ENCODE peak calls at places on chromosomes 11 and 22, in five cellular contexts. E is fibroblast of lung, A is PC-9, U is lower leg skin, X is neural crest cell. T is an unnamed sample.

GRCh38 chr22:44316393-44317162 is 3.8 kb upstream of the SHISAL1 start:
- DNase-seq in E (peak), A (no peak), U (no peak), X (no peak), T (no peak)

GRCh38 chr22:30044369-30044768 is 35.9 kb upstream of the HORMAD2 start:
- DNase-seq in E (peak), A (peak), U (peak), X (no peak), T (no peak)

GRCh38 chr11:63779044-63779443 is 10.5 kb upstream of the ZFTA start:
- DNase-seq in E (peak), A (no peak), U (no peak), X (no peak), T (no peak)

GRCh38 chr11:619625-620050 is 3.9 kb upstream of the IRF7 start:
- DNase-seq in E (no peak), A (no peak), U (no peak), X (no peak), T (no peak)

GRCh38 chr11:71895961-71896360 is 17.7 kb downstream of the DEFB131B start:
- DNase-seq in E (no peak), A (no peak), U (no peak), X (no peak), T (no peak)

GRCh38 chr11:32562839-32563599 is 20.6 kb upstream of the EIF3M start:
- DNase-seq in E (peak), A (no peak), U (no peak), X (no peak), T (no peak)

GRCh38 chr22:46433318-46433717 is 97.8 kb downstream of the TRMU start:
- DNase-seq in E (no peak), A (no peak), U (no peak), X (no peak), T (no peak)

GRCh38 chr11:128903248-128904041 is 12.3 kb downstream of the KCNJ5 start:
- DNase-seq in E (peak), A (no peak), U (no peak), X (no peak), T (peak)

GRCh38 chr11:126491092-126491491 is 135.6 kb downstream of the ST3GAL4 start:
- DNase-seq in E (no peak), A (no peak), U (no peak), X (no peak), T (no peak)

GRCh38 chr11:73203790-73204189 is 14.3 kb upstream of the P2RY2 start:
- DNase-seq in E (no peak), A (no peak), U (peak), X (no peak), T (no peak)

GRCh38 chr11:102761646-102762238 is 18.7 kb downstream of the MMP10 start:
- DNase-seq in E (peak), A (no peak), U (no peak), X (no peak), T (no peak)

GRCh38 chr11:16505481-16505880 is 149.1 kb upstream of the SOX6 start:
- DNase-seq in E (no peak), A (no peak), U (no peak), X (no peak), T (no peak)

GRCh38 chr11:129457321-129457720 is 81.7 kb downstream of the BARX2 start:
- DNase-seq in E (no peak), A (peak), U (no peak), X (no peak), T (no peak)

GRCh38 chr11:120467627-120468026 is 43.9 kb upstream of the GRIK4 start:
- DNase-seq in E (peak), A (no peak), U (no peak), X (no peak), T (no peak)

GRCh38 chr22:25219211-25219689 is at the start of gene CRYBB2:
- DNase-seq in E (no peak), A (no peak), U (no peak), X (no peak), T (no peak)

GRCh38 chr11:107951105-107951504 is 22.9 kb downstream of the RAB39A start:
- DNase-seq in E (no peak), A (no peak), U (no peak), X (no peak), T (no peak)

GRCh38 chr11:8810331-8811301 is 100.4 kb upstream of the AKIP1 start:
- DNase-seq in E (peak), A (no peak), U (peak), X (peak), T (peak)

GRCh38 chr11:10902301-10902700 is 44.4 kb upstream of the ZBED5 start:
- DNase-seq in E (no peak), A (no peak), U (no peak), X (no peak), T (no peak)

GRCh38 chr22:27801616-27802388 is at the start of gene MN1:
- DNase-seq in E (peak), A (peak), U (no peak), X (peak), T (peak)

GRCh38 chr11:129637983-129638776 is 177.5 kb upstream of the TMEM45B start:
- DNase-seq in E (no peak), A (no peak), U (no peak), X (no peak), T (no peak)

GRCh38 chr22:31217890-31218287 is 5.8 kb downstream of the LIMK2 start:
- DNase-seq in E (no peak), A (no peak), U (no peak), X (no peak), T (no peak)

GRCh38 chr22:22884010-22884887 is 3.4 kb upstream of the IGLL5 start:
- DNase-seq in E (peak), A (peak), U (peak), X (peak), T (peak)

GRCh38 chr11:63564785-63565350 is 1.7 kb upstream of the PLAAT2 start:
- DNase-seq in E (no peak), A (peak), U (peak), X (no peak), T (no peak)

GRCh38 chr11:109590782-109591181 is 168.8 kb downstream of the C11orf87 start:
- DNase-seq in E (peak), A (no peak), U (no peak), X (no peak), T (no peak)

GRCh38 chr11:117817213-117818035 is 7.1 kb downstream of the FXYD2 start:
- DNase-seq in E (peak), A (peak), U (peak), X (peak), T (peak)

GRCh38 chr22:36776722-36777121 is 803 bp upstream of the IFT27 start:
- DNase-seq in E (no peak), A (no peak), U (no peak), X (no peak), T (no peak)

GRCh38 chr22:39311592-39312400 is 7.6 kb downstream of the RPL3 start:
- DNase-seq in E (no peak), A (no peak), U (no peak), X (no peak), T (no peak)

GRCh38 chr11:2423157-2424025 is 20.9 kb downstream of the TRPM5 start:
- DNase-seq in E (no peak), A (no peak), U (no peak), X (no peak), T (no peak)

GRCh38 chr11:57196556-57196955 is 14.8 kb downstream of the LRRC55 start:
- DNase-seq in E (no peak), A (no peak), U (no peak), X (no peak), T (no peak)

GRCh38 chr22:50733521-50734342 is 4.3 kb upstream of the ACR start:
- DNase-seq in E (peak), A (no peak), U (peak), X (no peak), T (peak)
- TF ChIP-seq CTCF in E (no peak), A (no peak), U (no peak), X (no peak), T (no peak)

DNA sequence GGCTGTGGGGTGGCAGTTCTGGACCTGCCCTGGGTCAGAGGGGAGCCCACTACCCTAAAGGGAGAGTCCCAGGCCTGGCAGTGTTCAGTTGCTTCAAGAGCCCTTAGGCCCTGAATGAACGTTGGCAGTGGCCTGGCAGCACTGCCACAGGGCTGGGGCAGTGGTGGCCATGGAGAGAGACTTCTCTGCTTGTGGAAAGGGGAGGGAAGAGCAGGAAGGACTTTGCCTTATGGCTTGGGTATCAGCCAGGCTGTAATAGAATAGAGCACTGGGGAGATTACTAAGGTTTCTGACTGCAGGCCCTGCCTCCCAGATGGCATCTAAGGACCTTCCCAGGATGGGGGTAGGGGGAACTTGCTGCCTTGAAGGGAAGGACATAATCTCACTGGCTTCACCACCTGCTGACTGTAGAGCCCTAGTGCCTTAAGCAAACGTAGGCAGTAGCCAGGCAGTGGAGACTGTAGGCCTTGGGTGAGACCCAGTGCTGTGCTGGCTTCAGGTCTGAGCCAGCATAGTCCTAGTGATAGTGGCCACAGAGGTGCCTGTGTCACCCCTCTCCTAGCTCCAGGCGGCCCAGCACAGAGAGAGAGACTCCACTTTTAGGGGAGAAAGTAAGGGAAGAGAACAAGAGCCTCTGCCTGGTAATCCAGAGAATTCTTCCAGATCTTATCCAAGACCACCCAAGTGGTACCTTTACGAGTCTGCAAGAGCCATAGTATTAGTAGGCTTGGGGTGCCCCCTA is 27.6 kb downstream of the PLA2G6 start:
- DNase-seq in E (no peak), A (no peak), U (no peak), X (no peak), T (no peak)
- TF ChIP-seq CTCF in E (no peak), A (peak), U (no peak), X (peak), T (no peak)

DNA sequence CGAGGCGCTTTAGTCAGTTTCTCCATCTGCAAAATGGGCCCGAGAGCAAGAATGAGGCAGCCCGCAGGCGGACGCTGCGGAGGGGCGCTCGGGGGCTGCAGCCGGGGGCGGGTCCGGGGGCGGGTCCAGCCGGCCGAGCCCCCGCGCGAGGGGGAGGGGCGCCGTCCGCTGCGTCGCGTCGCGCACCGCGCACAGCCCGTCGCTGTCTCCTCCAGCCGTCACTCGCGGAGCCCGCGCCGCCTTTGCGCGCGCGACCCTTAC is 282 bp downstream of the PC start:
- DNase-seq in E (no peak), A (no peak), U (no peak), X (no peak), T (no peak)
- TF ChIP-seq CTCF in E (no peak), A (no peak), U (no peak), X (no peak), T (no peak)

GRCh38 chr22:49817359-49817758 is 10.3 kb downstream of the BRD1 start:
- DNase-seq in E (no peak), A (no peak), U (no peak), X (no peak), T (no peak)
- TF ChIP-seq CTCF in E (no peak), A (no peak), U (no peak), X (no peak), T (no peak)

GRCh38 chr11:13836666-13837065 is 125.9 kb upstream of the SPON1 start:
- DNase-seq in E (no peak), A (no peak), U (no peak), X (no peak), T (no peak)

GRCh38 chr11:13831707-13832106 is 130.8 kb upstream of the SPON1 start:
- DNase-seq in E (peak), A (no peak), U (no peak), X (no peak), T (no peak)

GRCh38 chr11:13837286-13837685 is 125.2 kb upstream of the SPON1 start:
- DNase-seq in E (peak), A (no peak), U (no peak), X (no peak), T (no peak)

GRCh38 chr11:13834463-13834862 is 128.1 kb upstream of the SPON1 start:
- DNase-seq in E (no peak), A (no peak), U (no peak), X (peak), T (peak)
- TF ChIP-seq CTCF in E (peak), A (peak), U (no peak), X (peak), T (peak)

DNA sequence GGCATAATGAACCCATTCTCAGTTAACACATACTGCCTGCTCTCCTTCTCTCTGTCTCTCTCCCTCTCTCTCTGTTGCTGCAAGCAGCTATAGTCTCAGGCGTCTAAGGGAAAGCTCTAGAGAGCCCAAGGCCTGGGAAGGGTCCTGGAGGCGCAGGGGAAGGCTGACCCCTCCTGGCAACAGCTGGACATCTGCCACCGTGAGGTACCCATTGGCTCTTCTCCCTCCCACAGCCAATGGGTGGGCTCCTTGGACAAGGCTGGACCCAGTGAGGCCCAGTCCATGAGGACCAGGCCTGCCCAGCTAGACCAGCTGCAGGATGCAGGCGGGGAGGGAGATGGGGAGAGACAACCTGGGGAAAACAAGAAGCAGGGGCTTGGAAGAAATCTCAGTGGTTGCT is 349.8 kb downstream of the BUD13 start:
- DNase-seq in E (no peak), A (no peak), U (no peak), X (no peak), T (peak)
- TF ChIP-seq CTCF in E (no peak), A (no peak), U (no peak), X (no peak), T (no peak)

T was measured in endothelial cell.